ENCODE peak calls at places on chromosomes 5 and 9, in six cellular contexts. N, C, K, T, J and Q are unnamed samples.
A peak's percentile ranks its signal among the peaks of the same experiment; 100 is the strongest.

GRCh38 chr9:6590772-6591384 is 54.7 kb downstream of the GLDC start:
- DNase-seq in K (no peak), J (no peak), N (no peak), T (no peak), C (no peak), Q (no peak)

GRCh38 chr5:88666761-88667186 is 216.2 kb downstream of the MEF2C start:
- DNase-seq in K (no peak), C (no peak), J (peak; percentile 15), T (no peak), N (no peak), Q (no peak)

GRCh38 chr9:33686942-33687341 is 108.4 kb upstream of the PRSS3 start:
- DNase-seq in K (no peak), J (no peak), N (no peak), T (no peak), C (no peak), Q (no peak)

GRCh38 chr9:80605129-80605528 is 1033.4 kb downstream of the TLE4 start:
- DNase-seq in N (no peak), J (peak; percentile 66), K (no peak), C (no peak), T (no peak), Q (no peak)

GRCh38 chr5:68137451-68138190 is 77.9 kb upstream of the PIK3R1 start:
- DNase-seq in T (no peak), J (peak; percentile 16), C (no peak), K (no peak), N (no peak), Q (no peak)

GRCh38 chr5:144103611-144104010 is 66.8 kb downstream of the YIPF5 start:
- DNase-seq in K (no peak), N (no peak), T (no peak), C (no peak), J (no peak), Q (no peak)

GRCh38 chr5:130155395-130155794 is 251.1 kb downstream of the CHSY3 start:
- DNase-seq in K (no peak), J (no peak), T (no peak), C (no peak), N (no peak), Q (no peak)

GRCh38 chr9:110153431-110153830 is 54.5 kb downstream of the C9orf152 start:
- DNase-seq in C (no peak), J (no peak), N (no peak), K (no peak), T (no peak), Q (no peak)

GRCh38 chr5:9059920-9060691 is 485.8 kb downstream of the SEMA5A start:
- DNase-seq in K (no peak), T (no peak), N (no peak), C (peak; percentile 55), J (peak; percentile 99), Q (no peak)

GRCh38 chr9:135101486-135101885 is 14.0 kb downstream of the OLFM1 start:
- DNase-seq in N (no peak), K (no peak), J (no peak), C (no peak), T (no peak), Q (no peak)

GRCh38 chr5:130995254-130995515 is 169.9 kb downstream of the HINT1 start:
- DNase-seq in C (no peak), N (no peak), K (no peak), J (no peak), T (no peak), Q (no peak)

GRCh38 chr5:150627731-150628545 is 12.5 kb upstream of the SYNPO start:
- DNase-seq in T (no peak), N (no peak), J (peak; percentile 59), C (peak; percentile 25), K (no peak), Q (no peak)

GRCh38 chr9:68489636-68490035 is 51.0 kb downstream of the TMEM252 start:
- DNase-seq in C (no peak), J (peak; percentile 85), K (no peak), T (no peak), N (no peak), Q (no peak)

GRCh38 chr5:84191296-84191695 is 193.4 kb downstream of the EDIL3 start:
- DNase-seq in J (peak; percentile 18), C (no peak), N (no peak), T (no peak), K (peak; percentile 27), Q (no peak)

GRCh38 chr5:6472792-6473191 is 24.1 kb downstream of the UBE2QL1 start:
- DNase-seq in N (no peak), J (no peak), C (no peak), T (no peak), K (no peak), Q (no peak)

GRCh38 chr5:374631-375335 is 53.3 kb downstream of the AHRR start:
- DNase-seq in T (no peak), J (no peak), C (no peak), N (no peak), K (peak; percentile 15), Q (no peak)

GRCh38 chr5:57825026-57825683 is 342.5 kb upstream of the ACTBL2 start:
- DNase-seq in K (no peak), C (no peak), T (no peak), N (no peak), J (peak; percentile 88), Q (no peak)

GRCh38 chr5:84715087-84715486 is 330.4 kb upstream of the EDIL3 start:
- DNase-seq in K (no peak), C (no peak), T (no peak), J (no peak), N (no peak), Q (no peak)

GRCh38 chr5:92927291-92927778 is 653.7 kb downstream of the NR2F1-AS1 start:
- DNase-seq in N (no peak), K (no peak), C (no peak), J (no peak), T (no peak), Q (no peak)

GRCh38 chr5:147767048-147767447 is 15.5 kb downstream of the JAKMIP2 start:
- DNase-seq in T (no peak), J (no peak), N (no peak), K (no peak), C (no peak), Q (no peak)

GRCh38 chr9:15142903-15143534 is 164.0 kb downstream of the TTC39B start:
- DNase-seq in T (no peak), J (peak; percentile 70), N (no peak), K (no peak), C (no peak), Q (no peak)
- TF ChIP-seq CTCF in T (peak; percentile 53), J (peak; percentile 70), N (no peak), K (peak; percentile 77), C (peak; percentile 82), Q (peak; percentile 81)

GRCh38 chr9:137286980-137287383 is 9.5 kb downstream of the TOR4A start:
- DNase-seq in C (peak; percentile 38), J (peak; percentile 59), N (no peak), T (peak; percentile 77), K (peak; percentile 78), Q (no peak)
- TF ChIP-seq CTCF in C (peak; percentile 58), J (peak; percentile 55), N (no peak), T (peak; percentile 33), K (peak; percentile 48), Q (no peak)

GRCh38 chr5:36041537-36041845 is 25.2 kb downstream of the UGT3A2 start:
- DNase-seq in C (no peak), T (no peak), K (no peak), N (no peak), J (no peak), Q (no peak)
- TF ChIP-seq CTCF in C (no peak), T (no peak), K (no peak), N (no peak), J (no peak), Q (no peak)

GRCh38 chr9:133429216-133429613 is 7.0 kb downstream of the ADAMTS13 start:
- DNase-seq in C (no peak), K (no peak), J (no peak), N (no peak), T (no peak), Q (no peak)

GRCh38 chr9:133430244-133430643 is 8.1 kb downstream of the ADAMTS13 start:
- DNase-seq in T (no peak), C (no peak), J (no peak), K (no peak), N (no peak), Q (no peak)

GRCh38 chr9:133427658-133428348 is 5.6 kb downstream of the ADAMTS13 start:
- DNase-seq in K (no peak), N (no peak), C (no peak), T (no peak), J (no peak), Q (no peak)

GRCh38 chr9:133428579-133429215 is 6.5 kb downstream of the ADAMTS13 start:
- DNase-seq in C (no peak), T (no peak), K (peak; percentile 33), N (no peak), J (no peak), Q (no peak)

DNA sequence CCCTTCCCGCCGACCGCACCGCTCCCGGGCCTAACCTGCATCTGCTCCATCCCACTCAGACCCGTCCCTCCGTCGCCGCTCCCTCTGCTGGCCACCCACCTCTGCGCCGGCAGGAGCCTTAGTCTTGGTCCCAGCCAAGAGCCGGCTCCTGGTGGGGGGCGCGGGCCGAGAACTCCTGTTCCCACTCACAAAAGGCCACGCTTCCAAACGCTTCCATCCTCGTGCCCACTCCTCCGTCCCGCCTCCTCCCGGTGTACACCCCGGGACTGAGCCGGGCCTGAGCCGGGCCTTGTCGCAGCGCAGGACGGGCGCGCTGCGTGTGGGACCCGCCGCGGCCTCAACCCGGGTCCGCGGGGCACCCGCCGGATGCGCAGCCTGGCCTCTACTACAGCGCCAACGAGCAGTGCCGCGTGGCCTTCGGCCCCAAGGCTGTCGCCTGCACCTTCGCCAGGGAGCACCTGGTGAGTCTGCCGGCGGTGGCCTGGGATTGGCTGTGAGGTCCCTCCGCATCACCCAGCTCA is 7.5 kb downstream of the ADAMTS13 start:
- DNase-seq in T (no peak), C (no peak), J (peak; percentile 9), N (no peak), K (peak; percentile 45), Q (no peak)
- TF ChIP-seq CTCF in T (peak; percentile 12), C (peak; percentile 17), J (peak; percentile 36), N (no peak), K (peak; percentile 15), Q (no peak)

DNA sequence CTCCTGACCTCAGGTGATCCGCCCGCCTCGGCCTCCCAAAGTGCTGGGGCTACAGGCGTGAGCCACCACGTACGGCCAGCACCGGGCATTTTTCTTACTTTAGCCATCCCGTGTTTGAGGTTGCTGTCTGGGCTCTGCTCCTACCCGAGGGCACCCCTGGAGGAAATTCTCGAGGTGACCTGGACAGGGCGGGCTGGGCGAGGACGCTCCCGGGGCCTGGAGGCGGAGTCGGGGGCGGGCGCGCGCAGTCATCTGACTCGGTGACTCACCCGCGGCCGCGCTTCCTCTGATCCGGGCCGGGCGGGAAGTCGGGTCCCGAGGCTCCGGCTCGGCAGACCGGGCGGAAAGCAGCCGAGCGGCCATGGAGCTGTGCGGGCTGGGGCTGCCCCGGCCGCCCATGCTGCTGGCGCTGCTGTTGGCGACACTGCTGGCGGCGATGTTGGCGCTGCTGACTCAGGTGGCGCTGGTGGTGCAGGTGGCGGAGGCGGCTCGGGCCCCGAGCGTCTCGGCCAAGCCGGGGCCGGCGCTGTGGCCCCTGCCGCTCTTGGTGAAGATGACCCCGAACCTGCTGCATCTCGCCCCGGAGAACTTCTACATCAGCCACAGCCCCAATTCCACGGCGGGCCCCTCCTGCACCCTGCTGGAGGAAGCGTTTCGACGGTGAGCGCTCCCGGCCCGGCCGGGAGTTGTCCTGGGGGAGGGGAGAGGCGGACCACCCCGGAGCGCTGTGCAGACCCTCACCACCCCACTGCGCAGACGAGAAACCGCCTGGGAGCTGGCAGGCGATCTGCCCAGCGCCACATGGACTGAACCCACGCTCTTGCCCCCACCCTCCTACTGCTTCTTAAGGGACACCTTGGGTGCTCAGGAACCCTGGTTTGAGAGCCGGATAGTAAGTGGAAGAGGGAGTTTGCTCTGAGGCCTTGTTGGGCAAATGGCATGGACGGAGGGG is at the start of gene HEXB:
- DNase-seq in K (peak; percentile 94), N (peak; percentile 67), T (peak; percentile 95), C (peak; percentile 93), J (peak; percentile 76), Q (peak; percentile 87)
- TF ChIP-seq CTCF in K (no peak), N (no peak), T (no peak), C (no peak), J (peak; percentile 4), Q (no peak)